ENCODE peak calls at places on chromosomes 11 and 22, in five cellular contexts. One of them, this sample, is unnamed.

GRCh38 chr22:46798366-46799057 is 36.1 kb downstream of the TBC1D22A start:
- DNase-seq in pancreas: peak; percentile 64
- DNase-seq in NCI-H774: no peak
- DNase-seq in kidney tubule cell: peak; percentile 71
- DNase-seq in thoracic aorta: no peak
- DNase-seq in this sample: peak; percentile 88

GRCh38 chr11:45096636-45097035 is 49.8 kb upstream of the PRDM11 start:
- DNase-seq in pancreas: no peak
- DNase-seq in NCI-H774: no peak
- DNase-seq in kidney tubule cell: no peak
- DNase-seq in thoracic aorta: no peak
- DNase-seq in this sample: no peak

GRCh38 chr11:8822476-8822875 is 88.5 kb upstream of the AKIP1 start:
- DNase-seq in pancreas: no peak
- DNase-seq in NCI-H774: no peak
- DNase-seq in kidney tubule cell: no peak
- DNase-seq in thoracic aorta: no peak
- DNase-seq in this sample: no peak

GRCh38 chr11:121965330-121965729 is 150.7 kb downstream of the BLID start:
- DNase-seq in pancreas: no peak
- DNase-seq in NCI-H774: no peak
- DNase-seq in kidney tubule cell: peak; percentile 38
- DNase-seq in thoracic aorta: no peak
- DNase-seq in this sample: no peak

GRCh38 chr11:4025248-4025956 is 69.2 kb upstream of the RRM1 start:
- DNase-seq in pancreas: no peak
- DNase-seq in NCI-H774: no peak
- DNase-seq in kidney tubule cell: no peak
- DNase-seq in thoracic aorta: no peak
- DNase-seq in this sample: peak; percentile 31

GRCh38 chr11:112298535-112298934 is 37.9 kb upstream of the PLET1 start:
- DNase-seq in pancreas: no peak
- DNase-seq in NCI-H774: no peak
- DNase-seq in kidney tubule cell: no peak
- DNase-seq in thoracic aorta: no peak
- DNase-seq in this sample: peak; percentile 84

GRCh38 chr11:12016246-12016645 is 7.8 kb upstream of the DKK3 start:
- DNase-seq in pancreas: no peak
- DNase-seq in NCI-H774: no peak
- DNase-seq in kidney tubule cell: no peak
- DNase-seq in thoracic aorta: no peak
- DNase-seq in this sample: no peak

GRCh38 chr11:77171885-77172665 is 44.0 kb downstream of the MYO7A start:
- DNase-seq in pancreas: no peak
- DNase-seq in NCI-H774: no peak
- DNase-seq in kidney tubule cell: no peak
- DNase-seq in thoracic aorta: no peak
- DNase-seq in this sample: no peak

GRCh38 chr11:89443366-89444303 is 47.5 kb downstream of the NOX4 start:
- DNase-seq in pancreas: no peak
- DNase-seq in NCI-H774: peak; percentile 17
- DNase-seq in kidney tubule cell: peak; percentile 16
- DNase-seq in thoracic aorta: no peak
- DNase-seq in this sample: no peak

GRCh38 chr22:31138126-31138525 is 2.2 kb downstream of the PLA2G3 start:
- DNase-seq in pancreas: no peak
- DNase-seq in NCI-H774: no peak
- DNase-seq in kidney tubule cell: no peak
- DNase-seq in thoracic aorta: no peak
- DNase-seq in this sample: no peak

GRCh38 chr11:110522456-110522855 is 92.7 kb downstream of the FDX1 start:
- DNase-seq in pancreas: no peak
- DNase-seq in NCI-H774: no peak
- DNase-seq in kidney tubule cell: peak; percentile 71
- DNase-seq in thoracic aorta: no peak
- DNase-seq in this sample: no peak

GRCh38 chr11:120973501-120973900 is 50.4 kb upstream of the TBCEL start:
- DNase-seq in pancreas: no peak
- DNase-seq in NCI-H774: no peak
- DNase-seq in kidney tubule cell: no peak
- DNase-seq in thoracic aorta: no peak
- DNase-seq in this sample: no peak

GRCh38 chr22:21698430-21699329 is 32.9 kb downstream of the PPIL2 start:
- DNase-seq in pancreas: no peak
- DNase-seq in NCI-H774: no peak
- DNase-seq in kidney tubule cell: peak; percentile 39
- DNase-seq in thoracic aorta: no peak
- DNase-seq in this sample: peak; percentile 58

GRCh38 chr11:6402561-6402981 is 12.3 kb downstream of the SMPD1 start:
- DNase-seq in pancreas: no peak
- DNase-seq in NCI-H774: no peak
- DNase-seq in kidney tubule cell: no peak
- DNase-seq in thoracic aorta: no peak
- DNase-seq in this sample: no peak

GRCh38 chr22:20989323-20990138 is 7.4 kb downstream of the LZTR1 start:
- DNase-seq in pancreas: no peak
- DNase-seq in NCI-H774: no peak
- DNase-seq in kidney tubule cell: peak; percentile 27
- DNase-seq in thoracic aorta: no peak
- DNase-seq in this sample: no peak

GRCh38 chr11:119853581-119854360 is 124.8 kb upstream of the NECTIN1 start:
- DNase-seq in pancreas: no peak
- DNase-seq in NCI-H774: no peak
- DNase-seq in kidney tubule cell: no peak
- DNase-seq in thoracic aorta: no peak
- DNase-seq in this sample: no peak

GRCh38 chr11:10824888-10825287 is 16.2 kb upstream of the EIF4G2 start:
- DNase-seq in pancreas: no peak
- DNase-seq in NCI-H774: no peak
- DNase-seq in kidney tubule cell: no peak
- DNase-seq in thoracic aorta: no peak
- DNase-seq in this sample: no peak

GRCh38 chr11:1564535-1565172 is 7.4 kb downstream of the DUSP8 start:
- DNase-seq in pancreas: peak; percentile 83
- DNase-seq in NCI-H774: peak; percentile 33
- DNase-seq in kidney tubule cell: peak; percentile 95
- DNase-seq in thoracic aorta: peak; percentile 67
- DNase-seq in this sample: peak; percentile 96

GRCh38 chr11:92776676-92777075 is 192.8 kb upstream of the MTNR1B start:
- DNase-seq in pancreas: no peak
- DNase-seq in NCI-H774: no peak
- DNase-seq in kidney tubule cell: peak; percentile 47
- DNase-seq in thoracic aorta: no peak
- DNase-seq in this sample: no peak

GRCh38 chr22:39900306-39901227 is at the start of gene GRAP2:
- DNase-seq in pancreas: no peak
- DNase-seq in NCI-H774: no peak
- DNase-seq in kidney tubule cell: no peak
- DNase-seq in thoracic aorta: no peak
- DNase-seq in this sample: no peak

GRCh38 chr11:34050967-34051348 is 573 bp upstream of the CAPRIN1 start:
- DNase-seq in pancreas: no peak
- DNase-seq in NCI-H774: peak; percentile 30
- DNase-seq in kidney tubule cell: no peak
- DNase-seq in thoracic aorta: no peak
- DNase-seq in this sample: no peak

GRCh38 chr11:61851128-61851899 is 23.2 kb downstream of the FADS2 start:
- DNase-seq in pancreas: no peak
- DNase-seq in NCI-H774: no peak
- DNase-seq in kidney tubule cell: peak; percentile 11
- DNase-seq in thoracic aorta: no peak
- DNase-seq in this sample: peak; percentile 47

GRCh38 chr11:425301-425700 is 10.5 kb upstream of the SIGIRR start:
- DNase-seq in pancreas: no peak
- DNase-seq in NCI-H774: no peak
- DNase-seq in kidney tubule cell: no peak
- DNase-seq in thoracic aorta: no peak
- DNase-seq in this sample: no peak

GRCh38 chr11:28476053-28476452 is 367.9 kb downstream of the METTL15 start:
- DNase-seq in pancreas: no peak
- DNase-seq in NCI-H774: no peak
- DNase-seq in kidney tubule cell: no peak
- DNase-seq in thoracic aorta: no peak
- DNase-seq in this sample: no peak

This sample was measured in adrenal gland.